ENCODE peak calls at places on chromosomes 2 and 18, in six cellular contexts. One of them, this sample, is unnamed.

GRCh38 chr2:171531291-171531690 is 9.0 kb downstream of the CYBRD1 start:
- DNase-seq in stimulated activated CD8-positive, alpha-beta memory T cell treated with anti-CD3 and anti-CD28 coated beads, Interleukin-15, amount 100 ng/mL, for 24 hours: no peak
- DNase-seq in iPS-NIHi11: no peak
- DNase-seq in stromal cell of bone marrow: peak
- DNase-seq in GM04503: no peak
- DNase-seq in Caki2: peak
- DNase-seq in this sample: no peak

GRCh38 chr2:219331560-219332213 is 857 bp downstream of the RESP18 start:
- DNase-seq in Caki2: peak
- DNase-seq in stimulated activated CD8-positive, alpha-beta memory T cell treated with anti-CD3 and anti-CD28 coated beads, Interleukin-15, amount 100 ng/mL, for 24 hours: no peak
- DNase-seq in GM04503: no peak
- DNase-seq in stromal cell of bone marrow: no peak
- DNase-seq in iPS-NIHi11: peak
- DNase-seq in this sample: no peak

GRCh38 chr18:8620845-8621244 is 11.6 kb downstream of the RAB12 start:
- DNase-seq in stromal cell of bone marrow: no peak
- DNase-seq in stimulated activated CD8-positive, alpha-beta memory T cell treated with anti-CD3 and anti-CD28 coated beads, Interleukin-15, amount 100 ng/mL, for 24 hours: no peak
- DNase-seq in iPS-NIHi11: no peak
- DNase-seq in GM04503: no peak
- DNase-seq in Caki2: no peak
- DNase-seq in this sample: no peak

GRCh38 chr18:68428026-68428425 is 286.9 kb downstream of the TMX3 start:
- DNase-seq in GM04503: peak
- DNase-seq in Caki2: peak
- DNase-seq in stimulated activated CD8-positive, alpha-beta memory T cell treated with anti-CD3 and anti-CD28 coated beads, Interleukin-15, amount 100 ng/mL, for 24 hours: no peak
- DNase-seq in stromal cell of bone marrow: peak
- DNase-seq in iPS-NIHi11: no peak
- DNase-seq in this sample: no peak

GRCh38 chr2:16151651-16152050 is 211.3 kb downstream of the MYCN start:
- DNase-seq in iPS-NIHi11: no peak
- DNase-seq in Caki2: no peak
- DNase-seq in GM04503: no peak
- DNase-seq in stromal cell of bone marrow: no peak
- DNase-seq in stimulated activated CD8-positive, alpha-beta memory T cell treated with anti-CD3 and anti-CD28 coated beads, Interleukin-15, amount 100 ng/mL, for 24 hours: no peak
- DNase-seq in this sample: no peak

GRCh38 chr2:79612999-79613398 is 100.1 kb downstream of the CTNNA2 start:
- DNase-seq in iPS-NIHi11: no peak
- DNase-seq in stromal cell of bone marrow: no peak
- DNase-seq in stimulated activated CD8-positive, alpha-beta memory T cell treated with anti-CD3 and anti-CD28 coated beads, Interleukin-15, amount 100 ng/mL, for 24 hours: no peak
- DNase-seq in Caki2: no peak
- DNase-seq in GM04503: no peak
- DNase-seq in this sample: no peak

GRCh38 chr2:199989822-199990221 is 34.4 kb downstream of the MAIP1 start:
- DNase-seq in iPS-NIHi11: no peak
- DNase-seq in Caki2: no peak
- DNase-seq in stromal cell of bone marrow: no peak
- DNase-seq in stimulated activated CD8-positive, alpha-beta memory T cell treated with anti-CD3 and anti-CD28 coated beads, Interleukin-15, amount 100 ng/mL, for 24 hours: no peak
- DNase-seq in GM04503: no peak
- DNase-seq in this sample: peak

GRCh38 chr2:239454507-239454906 is 53.7 kb upstream of the HDAC4 start:
- DNase-seq in stimulated activated CD8-positive, alpha-beta memory T cell treated with anti-CD3 and anti-CD28 coated beads, Interleukin-15, amount 100 ng/mL, for 24 hours: no peak
- DNase-seq in stromal cell of bone marrow: no peak
- DNase-seq in GM04503: no peak
- DNase-seq in iPS-NIHi11: no peak
- DNase-seq in Caki2: no peak
- DNase-seq in this sample: no peak

This sample was measured in LoVo.